ENCODE peak calls at places on chromosomes 3 and 15, in eight cellular contexts. O, G, Z, A, B, S, J and C are unnamed samples.

GRCh38 chr3:128282392-128283196 is 129.3 kb downstream of the EEFSEC start:
- DNase-seq in G (peak; percentile 89), J (peak; percentile 75), Z (peak; percentile 68), A (no peak), S (peak; percentile 59), O (peak; percentile 84), B (no peak), C (no peak)

GRCh38 chr3:3799173-3800075 is at the start of gene LRRN1:
- DNase-seq in B (peak; percentile 72), O (peak; percentile 93), Z (peak; percentile 67), A (peak; percentile 76), S (peak; percentile 47), J (peak; percentile 34), G (peak; percentile 86), C (peak; percentile 64)

GRCh38 chr3:31695280-31696008 is 162.7 kb downstream of the STT3B start:
- DNase-seq in A (no peak), G (no peak), B (no peak), J (no peak), O (no peak), S (no peak), Z (no peak), C (no peak)

GRCh38 chr15:43423793-43424192 is 52.9 kb downstream of the TUBGCP4 start:
- DNase-seq in O (no peak), A (no peak), B (no peak), G (no peak), J (no peak), Z (no peak), S (no peak), C (no peak)

GRCh38 chr3:120544361-120544760 is 51.8 kb upstream of the NDUFB4 start:
- DNase-seq in O (no peak), J (no peak), Z (no peak), B (no peak), A (no peak), G (no peak), S (no peak), C (no peak)

GRCh38 chr3:60055765-60056164 is 1005.9 kb upstream of the CFAP20DC start:
- DNase-seq in J (no peak), S (peak; percentile 75), G (no peak), Z (no peak), A (no peak), B (no peak), O (no peak), C (no peak)

GRCh38 chr3:158458464-158458863 is 112.5 kb upstream of the MLF1 start:
- DNase-seq in G (no peak), S (peak; percentile 3), J (no peak), A (no peak), O (no peak), Z (no peak), B (no peak), C (no peak)

GRCh38 chr3:17258823-17259436 is 374.2 kb downstream of the PLCL2 start:
- DNase-seq in J (no peak), A (no peak), Z (no peak), B (no peak), S (peak; percentile 8), G (no peak), O (no peak), C (peak; percentile 45)

GRCh38 chr3:166360702-166361101 is 523.5 kb upstream of the BCHE start:
- DNase-seq in J (no peak), G (no peak), B (no peak), S (no peak), O (no peak), Z (no peak), A (no peak), C (no peak)

GRCh38 chr15:34855397-34855796 is 60.0 kb upstream of the ACTC1 start:
- DNase-seq in G (no peak), S (peak; percentile 76), J (no peak), B (no peak), O (no peak), Z (no peak), A (no peak), C (no peak)

GRCh38 chr3:16079519-16079918 is 95.0 kb upstream of the GALNT15 start:
- DNase-seq in A (no peak), Z (no peak), B (no peak), G (no peak), J (no peak), O (no peak), S (peak; percentile 98), C (no peak)

GRCh38 chr3:147945968-147946519 is 536.9 kb downstream of the ZIC1 start:
- DNase-seq in B (no peak), G (no peak), Z (peak; percentile 28), J (no peak), O (no peak), S (peak; percentile 91), A (no peak), C (peak; percentile 34)

GRCh38 chr15:74543583-74543982 is 2.6 kb downstream of the ARID3B start:
- DNase-seq in J (no peak), S (no peak), B (no peak), G (no peak), O (no peak), A (no peak), Z (no peak), C (no peak)

GRCh38 chr3:32522682-32523081 is 20.0 kb upstream of the CMTM6 start:
- DNase-seq in A (no peak), Z (no peak), S (peak; percentile 42), G (no peak), B (no peak), J (no peak), O (no peak), C (no peak)

GRCh38 chr15:57551717-57552677 is 39.7 kb upstream of the MYZAP start:
- DNase-seq in J (no peak), A (no peak), O (no peak), B (no peak), S (peak; percentile 82), Z (no peak), G (no peak), C (no peak)

GRCh38 chr3:178835033-178835432 is 236.6 kb downstream of the ZMAT3 start:
- DNase-seq in G (no peak), O (no peak), Z (no peak), S (no peak), J (no peak), B (no peak), A (no peak), C (no peak)

GRCh38 chr15:58491151-58491473 is 59.3 kb downstream of the LIPC start:
- DNase-seq in O (no peak), S (no peak), J (no peak), B (no peak), A (no peak), Z (no peak), G (no peak), C (no peak)

GRCh38 chr3:39501982-39502837 is 34.7 kb downstream of the MOBP start:
- DNase-seq in S (no peak), Z (no peak), J (no peak), A (no peak), G (no peak), B (peak; percentile 48), O (no peak), C (peak; percentile 61)

GRCh38 chr3:100438623-100438974 is 37.3 kb downstream of the LNP1 start:
- DNase-seq in B (no peak), J (no peak), O (no peak), Z (no peak), A (no peak), G (no peak), S (no peak), C (no peak)

GRCh38 chr3:177512945-177513671 is 315.8 kb upstream of the TBL1XR1 start:
- DNase-seq in J (no peak), B (no peak), G (no peak), A (no peak), Z (no peak), O (no peak), S (no peak), C (no peak)

GRCh38 chr15:73909616-73910015 is 16.6 kb upstream of the LOXL1 start:
- DNase-seq in Z (no peak), O (peak; percentile 4), A (no peak), J (no peak), B (no peak), G (no peak), S (no peak), C (no peak)

GRCh38 chr3:25664810-25665645 is at the start of gene TOP2B:
- DNase-seq in Z (peak; percentile 96), G (peak; percentile 97), J (peak; percentile 95), S (peak; percentile 94), O (peak; percentile 98), A (peak; percentile 98), B (peak; percentile 96), C (peak; percentile 97)

GRCh38 chr3:33977227-33977626 is 178.8 kb downstream of the PDCD6IP start:
- DNase-seq in J (no peak), S (no peak), A (no peak), B (no peak), O (no peak), Z (no peak), G (no peak), C (no peak)
- H3K4me3 ChIP-seq in J (no peak overlapping the region), S (no peak overlapping the region), A (no peak overlapping the region), B (no peak overlapping the region), O (no peak overlapping the region), Z (no peak overlapping the region), G (no peak overlapping the region), C (no peak overlapping the region)

GRCh38 chr15:23570466-23570865 is 5.0 kb downstream of the MKRN3 start:
- DNase-seq in Z (no peak), G (no peak), O (no peak), A (no peak), J (no peak), S (peak; percentile 24), B (no peak), C (no peak)
- H3K9me3 ChIP-seq in Z (no peaks in the 10 kb centered on the region), G (no peaks in the 10 kb centered on the region), O (peaks cover 3% of the 10 kb centered on the region), A (no peaks in the 10 kb centered on the region), J (no peaks in the 10 kb centered on the region), S (no peaks in the 10 kb centered on the region), B (no peaks in the 10 kb centered on the region), C (peaks cover 3% of the 10 kb centered on the region)

GRCh38 chr15:55586808-55587207 is 1.3 kb downstream of the PYGO1 start:
- DNase-seq in G (no peak), A (no peak), J (no peak), Z (no peak), S (peak; percentile 5), B (no peak), O (no peak), C (no peak)
- H3K4me3 ChIP-seq in G (peak overlapping the region; percentile 86), A (no peak overlapping the region), J (peak overlapping the region; percentile 67), Z (no peak overlapping the region), S (peak overlapping the region; percentile 68), B (peak overlapping the region; percentile 63), O (no peak overlapping the region), C (no peak overlapping the region)

DNA sequence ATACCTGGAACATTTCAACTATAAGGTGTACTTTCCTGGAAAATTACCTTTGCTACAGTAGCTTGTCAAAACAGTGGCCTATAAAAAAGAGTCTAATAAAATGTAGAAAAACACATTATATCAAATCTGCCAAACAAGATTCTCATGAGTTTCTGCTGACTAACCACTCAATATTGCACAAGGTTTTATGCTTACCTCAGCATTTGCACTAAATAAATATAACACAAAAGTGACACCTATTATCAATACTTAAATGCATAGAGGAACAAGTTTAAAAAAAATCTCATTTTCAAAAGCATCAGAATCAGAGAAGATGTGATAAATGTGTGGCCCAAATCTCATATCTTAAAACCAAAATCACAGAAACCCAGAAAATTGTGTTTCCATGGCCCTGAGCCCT is 281.4 kb downstream of the RSL24D1 start:
- DNase-seq in S (no peak), Z (no peak), O (no peak), A (no peak), J (no peak), G (no peak), B (no peak), C (no peak)
- H3K9me3 ChIP-seq in S (no peaks in the 10 kb centered on the region), Z (no peaks in the 10 kb centered on the region), O (no peaks in the 10 kb centered on the region), A (no peaks in the 10 kb centered on the region), J (no peaks in the 10 kb centered on the region), G (no peaks in the 10 kb centered on the region), B (no peaks in the 10 kb centered on the region), C (peaks cover 4% of the 10 kb centered on the region)